ENCODE peak calls at places on chromosomes 7 and 10, in four cellular contexts. One of them, this sample, is unnamed.

GRCh38 chr10:35228058-35228457 is 101.4 kb downstream of the CREM start:
- DNase-seq in GM12878: no peak
- DNase-seq in WTC11: no peak
- DNase-seq in K562: no peak
- DNase-seq in this sample: no peak

GRCh38 chr10:71742301-71743098 is 22.9 kb upstream of the C10orf105 start:
- DNase-seq in GM12878: no peak
- DNase-seq in WTC11: no peak
- DNase-seq in K562: no peak
- DNase-seq in this sample: no peak

GRCh38 chr10:60531006-60531405 is 141.3 kb upstream of the ANK3 start:
- DNase-seq in GM12878: no peak
- DNase-seq in WTC11: no peak
- DNase-seq in K562: no peak
- DNase-seq in this sample: no peak

GRCh38 chr10:86388119-86388704 is 21.6 kb upstream of the GRID1 start:
- DNase-seq in GM12878: no peak
- DNase-seq in WTC11: peak
- DNase-seq in K562: no peak
- DNase-seq in this sample: no peak

GRCh38 chr10:116545122-116545521 is 609 bp upstream of the PNLIP start:
- DNase-seq in GM12878: no peak
- DNase-seq in WTC11: no peak
- DNase-seq in K562: no peak
- DNase-seq in this sample: no peak

GRCh38 chr7:97865104-97865503 is 7.1 kb downstream of the ASNS start:
- DNase-seq in GM12878: no peak
- DNase-seq in WTC11: no peak
- DNase-seq in K562: no peak
- DNase-seq in this sample: no peak

GRCh38 chr7:23712368-23713284 is 2.6 kb downstream of the STK31 start:
- DNase-seq in GM12878: peak
- DNase-seq in WTC11: no peak
- DNase-seq in K562: peak
- DNase-seq in this sample: peak

GRCh38 chr10:132876967-132877366 is 65.4 kb downstream of the CFAP46 start:
- DNase-seq in GM12878: no peak
- DNase-seq in WTC11: peak
- DNase-seq in K562: no peak
- DNase-seq in this sample: no peak

GRCh38 chr10:61781969-61782403 is 119.3 kb downstream of the CABCOCO1 start:
- DNase-seq in GM12878: no peak
- DNase-seq in WTC11: no peak
- DNase-seq in K562: peak
- DNase-seq in this sample: no peak

GRCh38 chr10:62305813-62306212 is 37.2 kb upstream of the RTKN2 start:
- DNase-seq in GM12878: no peak
- DNase-seq in WTC11: no peak
- DNase-seq in K562: no peak
- DNase-seq in this sample: no peak

GRCh38 chr10:88849224-88849623 is 2.4 kb downstream of the ANKRD22 start:
- DNase-seq in GM12878: no peak
- DNase-seq in WTC11: no peak
- DNase-seq in K562: no peak
- DNase-seq in this sample: no peak

GRCh38 chr10:16787361-16787791 is 29.8 kb downstream of the RSU1 start:
- DNase-seq in GM12878: no peak
- DNase-seq in WTC11: no peak
- DNase-seq in K562: no peak
- DNase-seq in this sample: no peak

GRCh38 chr10:69780070-69780469 is 21.6 kb upstream of the COL13A1 start:
- DNase-seq in GM12878: no peak
- DNase-seq in WTC11: no peak
- DNase-seq in K562: no peak
- DNase-seq in this sample: no peak

GRCh38 chr7:19561121-19561805 is 147.6 kb downstream of the POLR1F start:
- DNase-seq in GM12878: no peak
- DNase-seq in WTC11: no peak
- DNase-seq in K562: no peak
- DNase-seq in this sample: no peak

GRCh38 chr10:97647556-97647955 is 7.1 kb downstream of the PI4K2A start:
- DNase-seq in GM12878: no peak
- DNase-seq in WTC11: no peak
- DNase-seq in K562: no peak
- DNase-seq in this sample: no peak

GRCh38 chr7:7808156-7808555 is 89.7 kb upstream of the RPA3 start:
- DNase-seq in GM12878: no peak
- DNase-seq in WTC11: no peak
- DNase-seq in K562: peak
- DNase-seq in this sample: no peak

GRCh38 chr10:26717476-26717875 is 20.0 kb downstream of the PDSS1 start:
- DNase-seq in GM12878: no peak
- DNase-seq in WTC11: no peak
- DNase-seq in K562: no peak
- DNase-seq in this sample: no peak
- TF ChIP-seq USF1 in GM12878: no peak
- TF ChIP-seq USF1 in WTC11: no peak
- TF ChIP-seq USF1 in K562: no peak
- TF ChIP-seq USF1 in this sample: no peak

GRCh38 chr10:48896756-48897437 is 42.7 kb downstream of the LRRC18 start:
- DNase-seq in GM12878: no peak
- DNase-seq in WTC11: no peak
- DNase-seq in K562: no peak
- DNase-seq in this sample: no peak
- TF ChIP-seq USF1 in GM12878: no peak
- TF ChIP-seq USF1 in WTC11: no peak
- TF ChIP-seq USF1 in K562: no peak
- TF ChIP-seq USF1 in this sample: no peak

DNA sequence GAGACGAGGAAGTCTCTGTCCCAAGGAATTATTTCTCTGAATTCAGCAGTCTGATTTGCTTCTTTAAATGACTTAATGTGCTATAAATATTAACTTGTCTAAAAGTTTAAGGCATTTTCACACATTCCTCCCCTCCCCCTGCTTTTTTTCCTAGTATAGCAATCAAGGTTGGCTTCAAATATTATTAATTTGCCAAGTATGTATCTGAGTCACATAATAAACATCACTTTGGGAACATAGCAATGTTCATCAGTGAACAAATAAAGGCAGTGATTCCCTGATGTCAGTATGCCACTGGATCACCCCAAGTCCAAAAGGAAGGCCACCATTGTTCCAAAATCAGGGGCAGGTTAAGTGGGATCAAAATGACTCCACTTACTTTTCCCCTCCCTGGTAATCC is 40.5 kb downstream of the PDE6C start:
- DNase-seq in GM12878: no peak
- DNase-seq in WTC11: no peak
- DNase-seq in K562: no peak
- DNase-seq in this sample: no peak
- TF ChIP-seq USF1 in GM12878: no peak
- TF ChIP-seq USF1 in WTC11: no peak
- TF ChIP-seq USF1 in K562: no peak
- TF ChIP-seq USF1 in this sample: no peak

GRCh38 chr7:11212080-11212711 is 238.5 kb downstream of the PHF14 start:
- DNase-seq in GM12878: peak
- DNase-seq in WTC11: peak
- DNase-seq in K562: peak
- DNase-seq in this sample: peak
- TF ChIP-seq USF1 in GM12878: no peak
- TF ChIP-seq USF1 in WTC11: no peak
- TF ChIP-seq USF1 in K562: no peak
- TF ChIP-seq USF1 in this sample: no peak

This sample was measured in SK-N-SH.